ENCODE peak calls at places on chromosomes 5 and 9, in five cellular contexts. D is OCI-LY7, R is gastrocnemius medialis, Y is hepatocyte, H is endothelial cell of umbilical vein. X is an unnamed sample.

GRCh38 chr5:42811591-42812392 is at the start of gene SELENOP:
- DNase-seq in Y (peak; percentile 90), H (peak; percentile 8), D (no peak), R (peak; percentile 72), X (no peak)

GRCh38 chr5:171840701-171841522 is 55.3 kb downstream of the SMIM23 start:
- DNase-seq in Y (no peak), D (no peak), H (no peak), R (no peak), X (no peak)

GRCh38 chr5:135127604-135128240 is 93.7 kb upstream of the PITX1 start:
- DNase-seq in D (no peak), H (no peak), R (no peak), Y (peak; percentile 81), X (no peak)

GRCh38 chr5:168172718-168173045 is 118.8 kb upstream of the WWC1 start:
- DNase-seq in R (no peak), Y (no peak), D (no peak), H (no peak), X (no peak)

GRCh38 chr9:72888032-72888431 is 64.8 kb downstream of the ALDH1A1 start:
- DNase-seq in R (no peak), H (no peak), D (no peak), Y (no peak), X (no peak)

GRCh38 chr5:23025604-23026003 is 172.5 kb upstream of the CDH12 start:
- DNase-seq in H (no peak), R (no peak), D (no peak), Y (no peak), X (no peak)

GRCh38 chr9:34493972-34494535 is 28.7 kb downstream of the ENHO start:
- DNase-seq in Y (peak; percentile 79), D (peak; percentile 33), H (peak; percentile 49), R (no peak), X (peak; percentile 80)

GRCh38 chr5:2215059-2215458 is 332.3 kb upstream of the IRX4 start:
- DNase-seq in H (no peak), Y (no peak), D (no peak), R (no peak), X (no peak)

GRCh38 chr5:116772152-116772501 is 197.5 kb upstream of the SEMA6A start:
- DNase-seq in Y (no peak), D (no peak), R (no peak), H (no peak), X (no peak)

GRCh38 chr5:53560028-53560427 is 411 bp upstream of the NDUFS4 start:
- DNase-seq in Y (no peak), D (peak; percentile 3), R (no peak), H (no peak), X (no peak)

GRCh38 chr5:35826561-35826960 is 30.1 kb upstream of the IL7R start:
- DNase-seq in R (no peak), Y (no peak), D (no peak), H (no peak), X (no peak)

GRCh38 chr9:97851450-97851883 is 1.6 kb upstream of the FOXE1 start:
- DNase-seq in H (no peak), D (no peak), Y (no peak), R (no peak), X (no peak)
- H3K4me1 ChIP-seq in H (peaks cover 5% of the 10 kb centered on the region), D (no peaks in the 10 kb centered on the region), Y (peaks cover 15% of the 10 kb centered on the region), R (peaks cover 23% of the 10 kb centered on the region), X (no peaks in the 10 kb centered on the region)

GRCh38 chr9:131457746-131458145 is 45.0 kb upstream of the POMT1 start:
- DNase-seq in Y (no peak), D (no peak), R (no peak), H (no peak), X (no peak)
- H3K4me1 ChIP-seq in Y (no peaks in the 10 kb centered on the region), D (no peaks in the 10 kb centered on the region), R (no peaks in the 10 kb centered on the region), H (no peaks in the 10 kb centered on the region), X (no peaks in the 10 kb centered on the region)

DNA sequence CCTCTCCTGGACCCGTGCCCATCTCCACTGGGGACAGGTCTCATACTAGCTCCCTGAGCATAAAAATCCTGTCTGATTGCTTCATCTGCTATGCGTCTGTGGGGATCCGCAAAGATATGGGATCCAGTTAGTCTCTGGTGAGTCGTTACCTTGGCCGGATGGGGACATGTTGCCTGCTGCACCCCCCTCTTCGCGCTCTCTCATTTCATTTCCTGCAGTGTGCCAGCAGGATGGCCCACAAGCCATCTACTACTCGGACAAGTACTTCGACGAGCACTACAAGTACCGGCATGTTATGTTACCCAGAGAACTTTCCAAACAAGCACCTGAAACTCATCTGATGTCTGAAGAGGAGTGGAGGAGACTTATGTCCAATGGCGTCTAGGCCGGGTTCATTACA is 17.0 kb upstream of the CEP78 start:
- DNase-seq in R (no peak), D (no peak), Y (no peak), H (no peak), X (no peak)
- H3K4me1 ChIP-seq in R (no peaks in the 10 kb centered on the region), D (peaks cover 4% of the 10 kb centered on the region), Y (no peaks in the 10 kb centered on the region), H (no peaks in the 10 kb centered on the region), X (no peaks in the 10 kb centered on the region)

GRCh38 chr5:133995903-133996563 is 8.7 kb downstream of the VDAC1 start:
- DNase-seq in H (no peak), R (no peak), Y (no peak), D (no peak), X (no peak)
- H3K4me1 ChIP-seq in H (peaks cover 27% of the 10 kb centered on the region), R (peaks cover 99% of the 10 kb centered on the region), Y (peaks cover 55% of the 10 kb centered on the region), D (peaks cover 59% of the 10 kb centered on the region), X (peaks cover 44% of the 10 kb centered on the region)

DNA sequence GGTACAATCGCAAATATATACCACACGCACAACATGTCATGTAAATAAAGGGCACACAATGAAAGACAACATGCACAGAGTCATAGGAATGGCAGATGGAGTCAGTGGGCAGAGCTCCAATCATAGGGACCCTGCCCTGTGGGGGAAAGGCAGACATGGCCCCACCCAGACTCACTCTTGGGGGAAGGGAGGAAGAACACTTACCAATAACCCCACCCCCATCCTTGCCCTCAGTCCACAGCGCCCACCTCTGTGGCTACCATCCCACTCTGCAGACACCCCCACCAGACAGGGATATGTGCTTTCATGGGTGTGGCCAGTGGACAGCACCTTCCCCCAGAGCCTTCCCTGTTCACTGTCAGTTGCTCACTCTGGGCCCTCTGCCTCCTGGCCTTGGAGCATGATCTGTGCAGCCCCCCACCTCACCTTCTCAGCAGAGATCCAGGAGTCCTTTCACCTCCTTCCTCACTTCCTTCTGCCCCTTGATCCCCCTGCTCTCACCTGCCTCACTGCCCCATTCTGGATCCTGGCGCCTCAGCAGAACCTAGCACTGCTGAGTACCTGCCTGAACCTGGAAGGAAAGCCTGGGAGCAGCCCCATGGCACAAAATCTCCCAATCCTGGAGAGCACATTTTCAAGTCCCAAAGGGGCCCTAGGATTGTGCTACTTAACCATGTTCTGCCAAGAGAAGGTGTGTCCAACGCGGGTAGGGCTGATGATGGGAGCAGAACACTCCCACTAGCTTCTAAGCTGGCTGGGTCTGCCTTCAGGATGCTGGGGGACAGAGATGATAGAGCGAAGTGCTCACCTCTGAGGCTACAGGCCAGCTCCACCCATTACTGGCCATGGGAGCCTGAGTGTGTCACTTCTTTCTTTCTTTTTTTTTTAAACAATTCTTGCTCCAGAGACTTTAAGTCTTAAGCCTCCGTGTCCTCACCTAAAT is 1.5 kb upstream of the PHF19 start:
- DNase-seq in Y (no peak), D (peak; percentile 58), R (no peak), H (no peak), X (peak; percentile 65)
- H3K4me1 ChIP-seq in Y (peaks cover 37% of the 10 kb centered on the region), D (peaks cover 85% of the 10 kb centered on the region), R (peaks cover 9% of the 10 kb centered on the region), H (peaks cover 26% of the 10 kb centered on the region), X (peaks cover 73% of the 10 kb centered on the region)

DNA sequence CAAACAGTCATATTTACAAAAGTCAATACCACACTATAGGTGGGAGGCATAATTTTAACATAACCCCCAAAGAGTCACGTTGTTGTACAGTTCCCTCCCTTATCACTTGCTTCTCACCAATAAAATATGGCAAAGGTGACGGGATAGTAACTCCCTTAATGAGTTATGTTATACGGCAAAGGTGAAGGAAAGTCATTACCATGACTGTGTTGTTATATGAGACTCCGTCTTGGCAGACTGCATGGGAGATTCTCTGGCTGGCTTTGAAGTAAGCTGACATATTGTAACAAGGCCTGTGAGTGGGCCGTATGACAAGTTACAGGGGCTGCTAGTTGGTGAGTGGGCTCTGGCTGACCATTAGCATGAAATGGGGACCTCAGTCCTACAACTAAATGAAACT is 366.4 kb upstream of the FTMT start:
- DNase-seq in R (no peak), D (no peak), Y (no peak), H (no peak), X (no peak)
- H3K4me1 ChIP-seq in R (no peaks in the 10 kb centered on the region), D (no peaks in the 10 kb centered on the region), Y (no peaks in the 10 kb centered on the region), H (no peaks in the 10 kb centered on the region), X (no peaks in the 10 kb centered on the region)

GRCh38 chr9:97601228-97601898 is 31.8 kb downstream of the TSTD2 start:
- DNase-seq in R (peak; percentile 80), Y (no peak), H (no peak), D (no peak), X (no peak)

GRCh38 chr9:97600531-97601227 is 32.5 kb downstream of the TSTD2 start:
- DNase-seq in R (no peak), D (no peak), H (no peak), Y (no peak), X (no peak)

GRCh38 chr9:97602430-97602829 is 30.7 kb downstream of the TSTD2 start:
- DNase-seq in R (no peak), H (no peak), Y (no peak), D (no peak), X (no peak)

GRCh38 chr9:97599447-97599846 is 33.7 kb downstream of the TSTD2 start:
- DNase-seq in Y (no peak), D (no peak), H (no peak), R (no peak), X (no peak)

GRCh38 chr9:97605246-97605645 is 27.9 kb downstream of the TSTD2 start:
- DNase-seq in H (no peak), D (no peak), R (no peak), Y (no peak), X (no peak)
- H3K4me1 ChIP-seq in H (no peaks in the 10 kb centered on the region), D (no peaks in the 10 kb centered on the region), R (peaks cover 43% of the 10 kb centered on the region), Y (no peaks in the 10 kb centered on the region), X (no peaks in the 10 kb centered on the region)

GRCh38 chr9:91842358-91842757 is 107.7 kb downstream of the ROR2 start:
- DNase-seq in R (no peak), D (no peak), Y (no peak), H (no peak), X (no peak)

GRCh38 chr9:91840882-91841281 is 109.1 kb downstream of the ROR2 start:
- DNase-seq in Y (no peak), H (no peak), R (no peak), D (no peak), X (no peak)

GRCh38 chr9:91841591-91841990 is 108.4 kb downstream of the ROR2 start:
- DNase-seq in R (no peak), H (no peak), D (no peak), Y (no peak), X (no peak)

GRCh38 chr9:91839926-91840464 is 110.0 kb downstream of the ROR2 start:
- DNase-seq in Y (no peak), R (no peak), D (no peak), H (no peak), X (no peak)

GRCh38 chr9:91840469-91840868 is 109.6 kb downstream of the ROR2 start:
- DNase-seq in Y (no peak), H (no peak), R (no peak), D (no peak), X (no peak)
- H3K4me1 ChIP-seq in Y (peaks cover 60% of the 10 kb centered on the region), H (no peaks in the 10 kb centered on the region), R (no peaks in the 10 kb centered on the region), D (peaks cover 18% of the 10 kb centered on the region), X (no peaks in the 10 kb centered on the region)

X was measured in Karpas-422.